ENCODE peak calls at places on chromosomes 1 and 21, in seven cellular contexts. S is activated CD4-positive, alpha-beta T cell treated with anti-CD3 and anti-CD28 coated beads, Interleukin-2, amount 50 U/mL, for 48 hours; P is ELF-1; H is ACHN; F is IMR-90; A is EH; L is sciatic nerve. Z is an unnamed sample.

GRCh38 chr1:65264197-65264929 is 45.0 kb upstream of the DNAJC6 start:
- DNase-seq in L (peak), P (peak), F (peak), H (peak), S (peak), A (peak), Z (peak)

GRCh38 chr1:21605012-21605715 is 64.0 kb downstream of the RAP1GAP start:
- DNase-seq in H (no peak), F (no peak), L (no peak), S (no peak), A (no peak), P (no peak), Z (no peak)

GRCh38 chr21:15761508-15762100 is 31.8 kb downstream of the USP25 start:
- DNase-seq in F (no peak), P (no peak), L (no peak), S (no peak), A (no peak), H (no peak), Z (no peak)

GRCh38 chr1:229323205-229323604 is 19.6 kb downstream of the CCSAP start:
- DNase-seq in S (no peak), F (peak), P (no peak), A (no peak), L (no peak), H (no peak), Z (no peak)

GRCh38 chr1:109497449-109498160 is 3.7 kb downstream of the CYB561D1 start:
- DNase-seq in P (peak), H (no peak), S (no peak), L (no peak), A (no peak), F (no peak), Z (no peak)

GRCh38 chr1:168220470-168220871 is 5.3 kb upstream of the SFT2D2 start:
- DNase-seq in F (no peak), H (no peak), A (no peak), L (no peak), S (no peak), P (no peak), Z (no peak)

GRCh38 chr1:11682799-11683198 is 1.9 kb upstream of the MAD2L2 start:
- DNase-seq in A (no peak), P (no peak), S (no peak), H (no peak), F (peak), L (no peak), Z (no peak)

GRCh38 chr1:243621973-243622372 is 228.1 kb downstream of the AKT3 start:
- DNase-seq in H (no peak), S (no peak), F (peak), L (no peak), P (peak), A (peak), Z (no peak)

GRCh38 chr21:37939838-37940237 is 23.6 kb upstream of the KCNJ6 start:
- DNase-seq in S (no peak), L (no peak), F (no peak), P (no peak), H (no peak), A (no peak), Z (no peak)

GRCh38 chr1:108503062-108503740 is 53.1 kb downstream of the NBPF6 start:
- DNase-seq in A (peak), H (peak), S (no peak), L (no peak), F (peak), P (peak), Z (peak)

GRCh38 chr21:42199488-42200463 is 19.2 kb upstream of the ABCG1 start:
- DNase-seq in P (no peak), H (no peak), S (no peak), F (peak), A (peak), L (no peak), Z (peak)

GRCh38 chr21:35095859-35096291 is 46.8 kb upstream of the RUNX1 start:
- DNase-seq in S (peak), L (no peak), P (no peak), H (no peak), A (peak), F (peak), Z (no peak)

GRCh38 chr1:23567996-23568607 is 8.8 kb upstream of the ID3 start:
- DNase-seq in L (peak), A (peak), H (no peak), P (no peak), S (no peak), F (no peak), Z (no peak)

GRCh38 chr1:6612641-6613360 is 730 bp upstream of the PHF13 start:
- DNase-seq in P (peak), A (peak), F (peak), L (peak), H (peak), S (no peak), Z (peak)

GRCh38 chr1:158094571-158094970 is 86.1 kb upstream of the CD1D start:
- DNase-seq in F (no peak), P (no peak), S (no peak), H (no peak), L (no peak), A (no peak), Z (no peak)

GRCh38 chr1:237736372-237737029 is 154.2 kb downstream of the ZP4 start:
- DNase-seq in A (no peak), H (peak), S (peak), P (peak), F (peak), L (no peak), Z (no peak)

GRCh38 chr1:39405358-39405757 is 86.1 kb upstream of the BMP8A start:
- DNase-seq in F (no peak), A (peak), S (no peak), P (no peak), L (no peak), H (no peak), Z (no peak)

GRCh38 chr1:168379110-168379860 is 98.6 kb downstream of the TBX19 start:
- DNase-seq in A (peak), S (no peak), H (no peak), P (no peak), L (no peak), F (peak), Z (peak)

GRCh38 chr1:171219751-171220385 is 28.4 kb upstream of the FMO1 start:
- DNase-seq in H (no peak), S (no peak), A (peak), P (peak), L (no peak), F (peak), Z (peak)

GRCh38 chr21:30561264-30561895 is at the start of gene KRTAP19-7:
- DNase-seq in A (no peak), F (no peak), S (no peak), L (no peak), H (no peak), P (no peak), Z (no peak)

GRCh38 chr1:202110977-202111376 is 11.7 kb upstream of the GPR37L1 start:
- DNase-seq in A (no peak), S (no peak), P (peak), L (no peak), F (no peak), H (no peak), Z (no peak)

GRCh38 chr1:10737268-10737624 is 59.2 kb downstream of the CASZ1 start:
- DNase-seq in H (no peak), L (no peak), F (no peak), P (no peak), A (no peak), S (no peak), Z (no peak)

GRCh38 chr1:148263128-148263905 is 111.2 kb upstream of the NBPF11 start:
- DNase-seq in L (peak), P (peak), H (peak), A (peak), S (peak), F (peak), Z (peak)

GRCh38 chr1:245654460-245655050 is 499.8 kb downstream of the KIF26B start:
- DNase-seq in F (no peak), S (no peak), P (peak), A (no peak), L (no peak), H (no peak), Z (no peak)

GRCh38 chr1:9882296-9882944 is 27.6 kb downstream of the CTNNBIP1 start:
- DNase-seq in A (no peak), P (no peak), L (no peak), S (no peak), F (no peak), H (no peak), Z (no peak)

GRCh38 chr1:119978018-119978505 is 81.7 kb upstream of the ADAM30 start:
- DNase-seq in A (peak), P (no peak), H (no peak), L (no peak), F (no peak), S (no peak), Z (no peak)

GRCh38 chr1:8943516-8943896 is 2.2 kb upstream of the CA6 start:
- DNase-seq in F (no peak), L (no peak), A (no peak), P (peak), H (no peak), S (no peak), Z (no peak)

GRCh38 chr1:42328047-42328625 is 6.9 kb downstream of the FOXJ3 start:
- DNase-seq in S (no peak), H (no peak), P (no peak), A (no peak), L (no peak), F (no peak), Z (no peak)

GRCh38 chr1:192700834-192701271 is 64.9 kb downstream of the RGS13 start:
- DNase-seq in S (no peak), A (peak), F (peak), P (no peak), L (no peak), H (peak), Z (peak)

GRCh38 chr1:47367651-47368050 is 34.1 kb downstream of the CMPK1 start:
- DNase-seq in P (no peak), F (peak), H (no peak), A (no peak), S (no peak), L (no peak), Z (no peak)

GRCh38 chr1:212606734-212607205 is 1.8 kb upstream of the ATF3 start:
- DNase-seq in S (peak), P (no peak), L (peak), F (no peak), H (peak), A (no peak), Z (no peak)

GRCh38 chr1:168428063-168428731 is 115.6 kb downstream of the XCL2 start:
- DNase-seq in F (no peak), P (peak), S (no peak), H (no peak), A (peak), L (no peak), Z (peak)

GRCh38 chr1:111750856-111751255 is 4.8 kb upstream of the DDX20 start:
- DNase-seq in L (no peak), P (no peak), F (no peak), S (no peak), A (no peak), H (no peak), Z (no peak)

GRCh38 chr1:218811497-218811896 is 362.2 kb upstream of the LYPLAL1 start:
- DNase-seq in A (peak), H (no peak), P (no peak), L (no peak), S (no peak), F (no peak), Z (no peak)

GRCh38 chr21:45454081-45454923 is 49.3 kb downstream of the COL18A1 start:
- DNase-seq in P (no peak), F (no peak), H (no peak), A (no peak), L (no peak), S (no peak), Z (no peak)

GRCh38 chr21:45443595-45444181 is 38.7 kb downstream of the COL18A1 start:
- DNase-seq in F (no peak), H (no peak), L (no peak), A (no peak), S (no peak), P (no peak), Z (no peak)

GRCh38 chr1:93587354-93587753 is 94.3 kb downstream of the BCAR3 start:
- DNase-seq in L (peak), A (no peak), S (no peak), H (no peak), F (no peak), P (no peak), Z (no peak)

GRCh38 chr1:29504266-29504665 is 267.9 kb downstream of the PTPRU start:
- DNase-seq in H (no peak), L (peak), S (no peak), P (no peak), F (no peak), A (peak), Z (no peak)

GRCh38 chr1:209850342-209850979 is 22.7 kb downstream of the UTP25 start:
- DNase-seq in A (peak), H (peak), P (peak), L (peak), F (peak), S (peak), Z (peak)